ENCODE peak calls at places on chromosomes 16 and 17, in seven cellular contexts. One of them, this sample, is unnamed.

GRCh38 chr17:81487487-81488275 is 24.9 kb downstream of the ACTG1 start:
- DNase-seq in fibroblast of lung: peak
- DNase-seq in right atrium auricular region: no peak
- DNase-seq in WTC11: peak
- DNase-seq in foreskin fibroblast: peak
- DNase-seq in heart left ventricle: peak
- DNase-seq in fibroblast of mammary gland: peak
- DNase-seq in this sample: peak

GRCh38 chr17:58531661-58532554 is 17.5 kb upstream of the MTMR4 start:
- DNase-seq in fibroblast of lung: peak
- DNase-seq in right atrium auricular region: no peak
- DNase-seq in WTC11: peak
- DNase-seq in foreskin fibroblast: peak
- DNase-seq in heart left ventricle: peak
- DNase-seq in fibroblast of mammary gland: peak
- DNase-seq in this sample: peak

GRCh38 chr16:2470603-2471015 is 488 bp upstream of the NTN3 start:
- DNase-seq in fibroblast of lung: no peak
- DNase-seq in right atrium auricular region: no peak
- DNase-seq in WTC11: no peak
- DNase-seq in foreskin fibroblast: peak
- DNase-seq in heart left ventricle: no peak
- DNase-seq in fibroblast of mammary gland: no peak
- DNase-seq in this sample: no peak

GRCh38 chr17:27635275-27635823 is 4.4 kb downstream of the LGALS9 start:
- DNase-seq in fibroblast of lung: no peak
- DNase-seq in right atrium auricular region: no peak
- DNase-seq in WTC11: no peak
- DNase-seq in foreskin fibroblast: no peak
- DNase-seq in heart left ventricle: no peak
- DNase-seq in fibroblast of mammary gland: no peak
- DNase-seq in this sample: no peak

GRCh38 chr16:89038221-89038721 is 55.4 kb upstream of the ACSF3 start:
- DNase-seq in fibroblast of lung: no peak
- DNase-seq in right atrium auricular region: no peak
- DNase-seq in WTC11: no peak
- DNase-seq in foreskin fibroblast: no peak
- DNase-seq in heart left ventricle: peak
- DNase-seq in fibroblast of mammary gland: no peak
- DNase-seq in this sample: no peak

GRCh38 chr17:7932483-7932891 is 481 bp downstream of the CNTROB start:
- DNase-seq in fibroblast of lung: peak
- DNase-seq in right atrium auricular region: peak
- DNase-seq in WTC11: peak
- DNase-seq in foreskin fibroblast: peak
- DNase-seq in heart left ventricle: no peak
- DNase-seq in fibroblast of mammary gland: peak
- DNase-seq in this sample: no peak

GRCh38 chr17:57548421-57549385 is 196.4 kb downstream of the CCDC182 start:
- DNase-seq in fibroblast of lung: peak
- DNase-seq in right atrium auricular region: no peak
- DNase-seq in WTC11: no peak
- DNase-seq in foreskin fibroblast: no peak
- DNase-seq in heart left ventricle: no peak
- DNase-seq in fibroblast of mammary gland: peak
- DNase-seq in this sample: no peak

GRCh38 chr17:28133562-28133970 is 91.1 kb downstream of the NLK start:
- DNase-seq in fibroblast of lung: peak
- DNase-seq in right atrium auricular region: no peak
- DNase-seq in WTC11: no peak
- DNase-seq in foreskin fibroblast: peak
- DNase-seq in heart left ventricle: no peak
- DNase-seq in fibroblast of mammary gland: peak
- DNase-seq in this sample: no peak

GRCh38 chr17:11031787-11032186 is 193.9 kb upstream of the PIRT start:
- DNase-seq in fibroblast of lung: no peak
- DNase-seq in right atrium auricular region: no peak
- DNase-seq in WTC11: peak
- DNase-seq in foreskin fibroblast: no peak
- DNase-seq in heart left ventricle: no peak
- DNase-seq in fibroblast of mammary gland: no peak
- DNase-seq in this sample: no peak

DNA sequence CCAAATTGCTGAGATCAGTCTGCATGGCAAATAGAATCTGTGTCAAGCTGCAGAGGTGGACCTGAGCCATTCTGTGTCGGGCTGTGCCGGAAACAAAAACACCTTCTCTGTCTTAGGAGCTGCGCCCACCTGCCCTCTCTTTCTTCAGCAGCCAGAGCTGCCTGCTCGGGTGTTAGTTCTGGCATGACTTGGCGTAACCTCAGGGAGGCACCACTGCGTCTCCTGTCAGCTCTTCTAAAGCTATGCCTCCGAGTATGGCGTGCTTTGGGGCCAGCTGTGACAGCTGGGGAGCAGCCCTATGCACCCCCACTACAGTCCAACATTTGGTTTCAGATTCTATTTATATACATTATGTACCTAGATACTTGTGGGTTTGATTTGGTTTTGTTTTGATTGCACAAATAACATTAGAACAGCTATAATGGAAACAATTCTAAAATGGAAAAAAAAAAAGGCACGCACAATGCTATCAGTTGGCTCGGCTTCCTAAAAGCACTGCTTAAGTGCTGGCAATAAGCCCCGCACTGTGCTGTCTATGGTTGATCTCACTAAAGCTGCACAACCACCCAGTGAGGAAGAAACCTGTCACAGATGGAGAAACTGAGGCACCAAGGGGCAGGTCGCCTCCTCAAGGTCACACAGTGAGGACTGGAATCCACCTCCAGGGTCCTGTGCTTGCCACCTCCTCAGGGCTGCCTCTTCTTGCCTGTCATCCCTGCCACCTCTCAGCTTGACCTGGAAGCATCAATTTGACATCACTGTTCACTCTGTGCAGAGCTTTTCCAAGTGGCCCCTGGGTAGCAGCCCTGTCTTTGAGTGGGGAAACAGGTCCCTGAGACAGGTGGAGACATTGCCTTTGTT is 18.7 kb upstream of the ADGRG1 start:
- DNase-seq in fibroblast of lung: peak
- DNase-seq in right atrium auricular region: no peak
- DNase-seq in WTC11: no peak
- DNase-seq in foreskin fibroblast: peak
- DNase-seq in heart left ventricle: peak
- DNase-seq in fibroblast of mammary gland: no peak
- DNase-seq in this sample: no peak
- TF ChIP-seq CTCF in fibroblast of lung: no peak
- TF ChIP-seq CTCF in right atrium auricular region: peak
- TF ChIP-seq CTCF in WTC11: no peak
- TF ChIP-seq CTCF in foreskin fibroblast: no peak
- TF ChIP-seq CTCF in heart left ventricle: peak
- TF ChIP-seq CTCF in fibroblast of mammary gland: no peak
- TF ChIP-seq CTCF in this sample: no peak

DNA sequence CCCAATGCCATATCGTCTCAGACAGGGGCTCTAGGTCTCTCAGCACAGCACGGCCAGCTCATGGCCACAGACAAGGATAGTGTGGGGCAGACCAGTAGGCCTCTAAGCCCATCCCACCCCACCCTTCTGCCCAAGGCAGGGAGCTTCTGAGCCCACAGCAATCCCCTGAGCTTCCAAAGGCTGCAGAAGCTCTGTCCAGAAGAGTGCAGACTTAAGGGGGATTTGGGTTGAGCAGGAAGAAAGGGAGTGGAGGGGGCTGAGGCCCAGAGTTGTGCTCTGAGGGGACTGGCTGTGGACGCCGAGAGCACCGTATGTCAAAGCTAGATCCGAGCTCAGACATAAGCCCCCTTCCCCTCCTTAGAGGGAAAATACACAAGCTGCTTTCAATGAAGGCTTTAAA is 116.5 kb upstream of the RPL38 start:
- DNase-seq in fibroblast of lung: no peak
- DNase-seq in right atrium auricular region: no peak
- DNase-seq in WTC11: no peak
- DNase-seq in foreskin fibroblast: no peak
- DNase-seq in heart left ventricle: no peak
- DNase-seq in fibroblast of mammary gland: no peak
- DNase-seq in this sample: no peak
- TF ChIP-seq CTCF in fibroblast of lung: no peak
- TF ChIP-seq CTCF in right atrium auricular region: no peak
- TF ChIP-seq CTCF in WTC11: no peak
- TF ChIP-seq CTCF in foreskin fibroblast: no peak
- TF ChIP-seq CTCF in heart left ventricle: no peak
- TF ChIP-seq CTCF in fibroblast of mammary gland: no peak
- TF ChIP-seq CTCF in this sample: no peak

DNA sequence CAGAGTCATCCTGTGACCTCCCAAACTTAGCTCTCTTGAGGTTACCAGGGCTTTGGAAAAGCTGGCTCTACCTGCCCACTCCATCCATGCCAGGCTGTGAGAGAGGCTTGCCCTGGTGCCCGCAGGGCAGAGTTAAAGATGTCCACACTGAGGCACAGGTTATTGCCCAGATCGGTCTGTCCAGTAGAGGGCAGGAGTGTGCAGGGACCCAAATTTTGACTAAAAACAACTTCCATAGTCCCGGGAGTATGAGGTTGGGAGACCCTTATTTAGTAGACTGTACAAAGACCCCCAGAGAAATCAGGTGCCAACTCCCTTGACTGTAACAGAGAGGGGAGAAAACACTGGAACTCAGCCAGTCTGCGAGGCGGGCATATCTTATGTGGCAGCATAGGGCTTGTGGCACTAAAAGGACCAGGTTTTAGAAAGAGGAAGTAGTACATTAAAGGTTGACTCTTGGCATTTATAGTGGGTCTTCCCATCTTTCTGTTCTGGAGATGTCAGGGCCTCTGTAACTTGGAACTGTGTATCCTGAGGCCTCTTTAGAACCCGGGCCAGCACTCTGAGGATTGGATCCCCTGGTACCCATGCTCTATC is 43.3 kb downstream of the HNF1B start:
- DNase-seq in fibroblast of lung: no peak
- DNase-seq in right atrium auricular region: no peak
- DNase-seq in WTC11: peak
- DNase-seq in foreskin fibroblast: peak
- DNase-seq in heart left ventricle: no peak
- DNase-seq in fibroblast of mammary gland: peak
- DNase-seq in this sample: peak
- TF ChIP-seq CTCF in fibroblast of lung: peak
- TF ChIP-seq CTCF in right atrium auricular region: peak
- TF ChIP-seq CTCF in WTC11: peak
- TF ChIP-seq CTCF in foreskin fibroblast: peak
- TF ChIP-seq CTCF in heart left ventricle: peak
- TF ChIP-seq CTCF in fibroblast of mammary gland: peak
- TF ChIP-seq CTCF in this sample: peak

GRCh38 chr16:4379001-4379688 is 7.5 kb downstream of the VASN start:
- DNase-seq in fibroblast of lung: no peak
- DNase-seq in right atrium auricular region: no peak
- DNase-seq in WTC11: no peak
- DNase-seq in foreskin fibroblast: no peak
- DNase-seq in heart left ventricle: no peak
- DNase-seq in fibroblast of mammary gland: no peak
- DNase-seq in this sample: no peak

GRCh38 chr16:4376126-4376819 is 4.6 kb downstream of the VASN start:
- DNase-seq in fibroblast of lung: peak
- DNase-seq in right atrium auricular region: peak
- DNase-seq in WTC11: peak
- DNase-seq in foreskin fibroblast: peak
- DNase-seq in heart left ventricle: peak
- DNase-seq in fibroblast of mammary gland: peak
- DNase-seq in this sample: no peak

GRCh38 chr16:4377573-4378146 is 6.0 kb downstream of the VASN start:
- DNase-seq in fibroblast of lung: no peak
- DNase-seq in right atrium auricular region: no peak
- DNase-seq in WTC11: no peak
- DNase-seq in foreskin fibroblast: peak
- DNase-seq in heart left ventricle: no peak
- DNase-seq in fibroblast of mammary gland: no peak
- DNase-seq in this sample: no peak

GRCh38 chr16:4376820-4377572 is 5.3 kb downstream of the VASN start:
- DNase-seq in fibroblast of lung: no peak
- DNase-seq in right atrium auricular region: no peak
- DNase-seq in WTC11: no peak
- DNase-seq in foreskin fibroblast: peak
- DNase-seq in heart left ventricle: no peak
- DNase-seq in fibroblast of mammary gland: peak
- DNase-seq in this sample: no peak

DNA sequence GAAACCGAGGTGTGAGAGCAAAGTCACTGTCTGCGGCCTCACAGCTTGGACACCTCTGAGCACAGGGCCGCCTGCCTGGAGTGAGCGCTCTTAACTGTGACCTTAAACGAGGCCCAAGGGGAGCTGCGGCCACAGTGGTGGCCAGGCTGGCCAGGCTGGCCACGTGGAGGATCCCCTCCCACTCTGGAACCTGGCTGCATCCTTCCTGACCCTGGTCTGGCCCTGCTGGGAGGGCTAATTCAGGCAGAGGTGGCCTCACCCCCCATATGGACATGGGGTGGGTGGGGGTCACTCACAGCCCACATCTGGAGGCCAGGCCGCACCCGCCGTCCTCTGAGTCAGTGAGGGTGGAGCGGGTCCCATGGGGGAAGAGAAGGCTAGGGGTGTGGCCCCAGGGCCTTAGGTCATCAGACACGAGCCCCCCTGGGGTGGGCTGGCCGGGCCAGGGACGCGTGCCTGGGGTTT is 6.6 kb downstream of the VASN start:
- DNase-seq in fibroblast of lung: no peak
- DNase-seq in right atrium auricular region: peak
- DNase-seq in WTC11: no peak
- DNase-seq in foreskin fibroblast: peak
- DNase-seq in heart left ventricle: peak
- DNase-seq in fibroblast of mammary gland: peak
- DNase-seq in this sample: no peak
- TF ChIP-seq CTCF in fibroblast of lung: no peak
- TF ChIP-seq CTCF in right atrium auricular region: no peak
- TF ChIP-seq CTCF in WTC11: no peak
- TF ChIP-seq CTCF in foreskin fibroblast: no peak
- TF ChIP-seq CTCF in heart left ventricle: no peak
- TF ChIP-seq CTCF in fibroblast of mammary gland: no peak
- TF ChIP-seq CTCF in this sample: no peak

GRCh38 chr16:65077181-65077580 is 44.7 kb downstream of the CDH11 start:
- DNase-seq in fibroblast of lung: no peak
- DNase-seq in right atrium auricular region: no peak
- DNase-seq in WTC11: no peak
- DNase-seq in foreskin fibroblast: no peak
- DNase-seq in heart left ventricle: no peak
- DNase-seq in fibroblast of mammary gland: no peak
- DNase-seq in this sample: no peak

GRCh38 chr16:65075877-65076276 is 46.0 kb downstream of the CDH11 start:
- DNase-seq in fibroblast of lung: no peak
- DNase-seq in right atrium auricular region: no peak
- DNase-seq in WTC11: no peak
- DNase-seq in foreskin fibroblast: no peak
- DNase-seq in heart left ventricle: no peak
- DNase-seq in fibroblast of mammary gland: no peak
- DNase-seq in this sample: no peak

GRCh38 chr16:65083181-65083845 is 38.5 kb downstream of the CDH11 start:
- DNase-seq in fibroblast of lung: peak
- DNase-seq in right atrium auricular region: no peak
- DNase-seq in WTC11: no peak
- DNase-seq in foreskin fibroblast: peak
- DNase-seq in heart left ventricle: no peak
- DNase-seq in fibroblast of mammary gland: peak
- DNase-seq in this sample: no peak

GRCh38 chr16:65079549-65079948 is 42.3 kb downstream of the CDH11 start:
- DNase-seq in fibroblast of lung: no peak
- DNase-seq in right atrium auricular region: no peak
- DNase-seq in WTC11: no peak
- DNase-seq in foreskin fibroblast: no peak
- DNase-seq in heart left ventricle: no peak
- DNase-seq in fibroblast of mammary gland: no peak
- DNase-seq in this sample: no peak
- TF ChIP-seq CTCF in fibroblast of lung: no peak
- TF ChIP-seq CTCF in right atrium auricular region: no peak
- TF ChIP-seq CTCF in WTC11: no peak
- TF ChIP-seq CTCF in foreskin fibroblast: no peak
- TF ChIP-seq CTCF in heart left ventricle: no peak
- TF ChIP-seq CTCF in fibroblast of mammary gland: no peak
- TF ChIP-seq CTCF in this sample: no peak